ENCODE peak calls at places on chromosome 18, in four cellular contexts. R is HL-60, J is K562, D is GM12878. F is an unnamed sample.

GRCh38 chr18:79942786-79943607 is 8.5 kb downstream of the SLC66A2 start:
- DNase-seq in R (no peak), D (no peak), J (no peak), F (no peak)

GRCh38 chr18:67597759-67598158 is 81.2 kb upstream of the DSEL start:
- DNase-seq in D (no peak), J (no peak), R (no peak), F (no peak)

GRCh38 chr18:80103231-80103630 is 5.8 kb upstream of the ADNP2 start:
- DNase-seq in R (no peak), J (no peak), D (no peak), F (no peak)

GRCh38 chr18:41371718-41372117 is 583.3 kb upstream of the PIK3C3 start:
- DNase-seq in J (no peak), R (no peak), D (no peak), F (no peak)

GRCh38 chr18:22433960-22434359 is 16.2 kb upstream of the CTAGE1 start:
- DNase-seq in D (no peak), J (no peak), R (no peak), F (no peak)

GRCh38 chr18:35968278-35968880 is 4.1 kb upstream of the RMP24 start:
- DNase-seq in J (no peak), R (no peak), D (no peak), F (no peak)

GRCh38 chr18:45255142-45255890 is 360.0 kb upstream of the SLC14A2 start:
- DNase-seq in R (no peak), J (no peak), D (no peak), F (no peak)

GRCh38 chr18:79506191-79507075 is 110.7 kb downstream of the NFATC1 start:
- DNase-seq in J (no peak), D (no peak), R (peak), F (no peak)

GRCh38 chr18:4119813-4120212 is 335.3 kb downstream of the DLGAP1 start:
- DNase-seq in D (no peak), J (no peak), R (no peak), F (no peak)

GRCh38 chr18:848062-848795 is 36.2 kb upstream of the YES1 start:
- DNase-seq in J (no peak), R (no peak), D (no peak), F (no peak)

GRCh38 chr18:12074734-12075133 is 18.9 kb upstream of the ANKRD62 start:
- DNase-seq in R (no peak), D (no peak), J (no peak), F (no peak)

GRCh38 chr18:79503406-79503805 is 107.7 kb downstream of the NFATC1 start:
- DNase-seq in J (no peak), D (no peak), R (no peak), F (no peak)

GRCh38 chr18:79792988-79793355 is 4.8 kb upstream of the KCNG2 start:
- DNase-seq in J (no peak), R (no peak), D (no peak), F (no peak)

GRCh38 chr18:50298443-50299284 is 11.2 kb upstream of the CXXC1 start:
- DNase-seq in R (no peak), D (no peak), J (no peak), F (no peak)

GRCh38 chr18:57898506-57899124 is 95.5 kb upstream of the ATP8B1 start:
- DNase-seq in R (peak), D (no peak), J (no peak), F (no peak)

GRCh38 chr18:49335677-49336076 is 124.8 kb downstream of the DYM start:
- DNase-seq in D (no peak), J (no peak), R (no peak), F (no peak)

GRCh38 chr18:37393221-37393828 is 172.3 kb downstream of the CELF4 start:
- DNase-seq in J (no peak), R (no peak), D (no peak), F (no peak)

GRCh38 chr18:39345321-39345720 is 1779.7 kb upstream of the CELF4 start:
- DNase-seq in D (no peak), J (no peak), R (no peak), F (no peak)

GRCh38 chr18:58394046-58394445 is 234.8 kb downstream of the ALPK2 start:
- DNase-seq in D (no peak), R (no peak), J (no peak), F (no peak)

GRCh38 chr18:61833978-61834377 is 58.8 kb downstream of the RNF152 start:
- DNase-seq in J (no peak), D (no peak), R (no peak), F (no peak)
- TF ChIP-seq POLR2AphosphoS5 in J (no peak), D (no peak), R (no peak), F (no peak)

GRCh38 chr18:62339106-62339988 is 14.2 kb downstream of the TNFRSF11A start:
- DNase-seq in D (no peak), R (no peak), J (no peak), F (no peak)
- TF ChIP-seq SPI1 in D (no peak), R (peak), J (peak), F (peak)

DNA sequence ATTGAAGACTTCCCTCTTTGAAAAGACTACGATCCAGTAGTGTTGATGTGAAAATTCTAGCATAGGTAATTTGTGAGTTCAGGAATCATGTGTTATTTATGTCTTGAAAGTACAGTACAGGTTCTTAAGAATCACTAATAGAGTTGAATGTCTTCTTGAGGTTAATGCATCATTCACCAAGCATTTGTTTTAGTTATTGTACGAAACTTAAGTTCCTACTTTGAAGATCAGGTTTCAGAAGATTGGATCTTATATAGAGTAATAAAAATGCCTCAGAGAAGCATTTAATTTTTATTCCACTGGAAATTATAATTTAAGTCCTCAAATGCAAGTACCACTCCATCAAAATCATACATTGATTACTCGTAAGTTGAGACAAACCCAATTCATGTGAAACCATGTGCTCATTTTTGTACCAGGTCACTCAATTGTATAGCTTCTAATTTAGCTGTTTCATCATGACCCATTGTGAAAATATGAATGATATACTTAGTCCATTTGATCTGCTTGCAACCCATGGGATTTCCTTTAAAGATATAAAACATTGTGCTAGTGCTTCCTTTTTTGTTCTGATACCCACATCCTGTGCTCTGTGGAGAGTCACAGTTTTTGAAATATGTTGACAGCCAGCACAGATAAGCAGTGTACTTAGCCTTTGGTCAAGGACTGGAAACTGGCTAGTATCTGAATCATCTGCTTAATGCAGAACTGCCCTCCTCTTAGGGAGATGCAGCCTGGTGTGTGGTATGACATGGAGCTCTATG is 22.5 kb upstream of the RAB27B start:
- DNase-seq in J (peak), R (no peak), D (no peak), F (no peak)
- TF ChIP-seq POLR2AphosphoS5 in J (no peak), R (no peak), D (no peak), F (no peak)

GRCh38 chr18:70522183-70522582 is 233.3 kb downstream of the SOCS6 start:
- DNase-seq in D (no peak), R (no peak), J (no peak), F (no peak)
- TF ChIP-seq SPI1 in D (no peak), R (no peak), J (no peak), F (no peak)

GRCh38 chr18:46412831-46413371 is 244.1 kb downstream of the LOXHD1 start:
- DNase-seq in D (no peak), R (no peak), J (no peak), F (no peak)

GRCh38 chr18:46411191-46411590 is 245.8 kb downstream of the LOXHD1 start:
- DNase-seq in J (no peak), D (no peak), R (no peak), F (no peak)

GRCh38 chr18:46414863-46415262 is 242.2 kb downstream of the LOXHD1 start:
- DNase-seq in D (no peak), R (no peak), J (no peak), F (no peak)

GRCh38 chr18:46413684-46414083 is 243.3 kb downstream of the LOXHD1 start:
- DNase-seq in D (no peak), J (no peak), R (no peak), F (no peak)

GRCh38 chr18:46411862-46412690 is 244.9 kb downstream of the LOXHD1 start:
- DNase-seq in D (no peak), J (no peak), R (no peak), F (no peak)
- TF ChIP-seq POLR2AphosphoS5 in D (no peak), J (no peak), R (no peak), F (no peak)

GRCh38 chr18:2104620-2105462 is 466.5 kb downstream of the METTL4 start:
- DNase-seq in D (no peak), R (peak), J (peak), F (peak)
- TF ChIP-seq SPI1 in D (no peak), R (no peak), J (no peak), F (no peak)